ENCODE peak calls at places on chromosomes 4 and X, in six cellular contexts. L, N, X, K, Y and B are unnamed samples.
A peak's percentile ranks its signal among the peaks of the same experiment; 100 is the strongest.

GRCh38 chr4:76867880-76868655 is 29.9 kb downstream of the SOWAHB start:
- DNase-seq in L (no peak), N (no peak), X (no peak), K (no peak), Y (no peak), B (no peak)

GRCh38 chr4:48570646-48571220 is 80.7 kb downstream of the ZAR1 start:
- DNase-seq in L (peak; percentile 85), N (peak; percentile 59), X (peak; percentile 55), K (peak; percentile 76), Y (no peak), B (no peak)

GRCh38 chrX:47590984-47591383 is 8.7 kb downstream of the TIMP1 start:
- DNase-seq in L (no peak), N (no peak), X (no peak), K (no peak), Y (no peak), B (no peak)

GRCh38 chr4:142850478-142850877 is 4.4 kb upstream of the INPP4B start:
- DNase-seq in L (no peak), N (no peak), X (no peak), K (no peak), Y (no peak), B (no peak)

GRCh38 chrX:130680164-130681035 is 222.6 kb downstream of the ENOX2 start:
- DNase-seq in L (peak; percentile 42), N (peak; percentile 9), X (peak; percentile 25), K (peak; percentile 43), Y (no peak), B (no peak)

GRCh38 chrX:64456828-64457227 is 61.6 kb upstream of the MTMR8 start:
- DNase-seq in L (no peak), N (no peak), X (no peak), K (no peak), Y (no peak), B (no peak)

GRCh38 chr4:28435346-28435745 is 1574.7 kb downstream of the STIM2 start:
- DNase-seq in L (no peak), N (no peak), X (peak; percentile 9), K (peak; percentile 30), Y (no peak), B (no peak)

GRCh38 chr4:133058701-133059100 is 90.4 kb upstream of the PCDH10 start:
- DNase-seq in L (peak; percentile 1), N (no peak), X (no peak), K (no peak), Y (no peak), B (no peak)

GRCh38 chrX:40908026-40908425 is 172.7 kb upstream of the MED14 start:
- DNase-seq in L (peak; percentile 70), N (peak; percentile 32), X (peak; percentile 34), K (peak; percentile 49), Y (no peak), B (no peak)

GRCh38 chrX:51494409-51494808 is 2.0 kb downstream of the NUDT11 start:
- DNase-seq in L (no peak), N (peak; percentile 8), X (no peak), K (no peak), Y (no peak), B (no peak)

GRCh38 chr4:190017357-190018200 is 9.5 kb downstream of the FRG2 start:
- DNase-seq in L (no peak), N (no peak), X (no peak), K (no peak), Y (no peak), B (no peak)

GRCh38 chr4:124322234-124322831 is 390.2 kb downstream of the ANKRD50 start:
- DNase-seq in L (peak; percentile 35), N (peak; percentile 66), X (peak; percentile 40), K (peak; percentile 49), Y (no peak), B (no peak)

GRCh38 chr4:137627938-137628460 is 95.7 kb upstream of the PCDH18 start:
- DNase-seq in L (no peak), N (no peak), X (peak; percentile 28), K (no peak), Y (no peak), B (no peak)

GRCh38 chr4:121977251-121978168 is 25.6 kb upstream of the TRPC3 start:
- DNase-seq in L (no peak), N (no peak), X (no peak), K (peak; percentile 55), Y (no peak), B (no peak)

GRCh38 chrX:49995021-49995731 is 72.8 kb downstream of the CLCN5 start:
- DNase-seq in L (peak; percentile 86), N (peak; percentile 50), X (peak; percentile 70), K (peak; percentile 77), Y (no peak), B (no peak)

GRCh38 chrX:43283187-43283586 is 372.9 kb upstream of the MAOA start:
- DNase-seq in L (no peak), N (no peak), X (no peak), K (no peak), Y (no peak), B (no peak)

GRCh38 chr4:149781150-149781549 is 34.5 kb downstream of the IQCM start:
- DNase-seq in L (peak; percentile 90), N (peak; percentile 65), X (peak; percentile 59), K (peak; percentile 80), Y (no peak), B (no peak)

GRCh38 chr4:67134616-67135015 is 410.7 kb downstream of the CENPC start:
- DNase-seq in L (no peak), N (no peak), X (no peak), K (no peak), Y (no peak), B (no peak)

GRCh38 chrX:71301195-71301924 is at the start of gene ITGB1BP2:
- DNase-seq in L (peak; percentile 69), N (no peak), X (no peak), K (peak; percentile 57), Y (no peak), B (no peak)

GRCh38 chr4:145440292-145441007 is 41.2 kb upstream of the SMAD1 start:
- DNase-seq in L (peak; percentile 2), N (no peak), X (no peak), K (no peak), Y (no peak), B (no peak)

GRCh38 chr4:47367761-47368160 is 95.7 kb downstream of the COMMD8 start:
- DNase-seq in L (no peak), N (no peak), X (no peak), K (no peak), Y (no peak), B (no peak)

GRCh38 chrX:44310227-44310626 is 33.2 kb downstream of the EFHC2 start:
- DNase-seq in L (no peak), N (no peak), X (no peak), K (no peak), Y (no peak), B (no peak)

GRCh38 chr4:2248044-2248780 is 6.3 kb upstream of the HAUS3 start:
- DNase-seq in L (no peak), N (no peak), X (no peak), K (no peak), Y (no peak), B (no peak)

GRCh38 chrX:44708470-44708869 is 135.4 kb upstream of the DUSP21 start:
- DNase-seq in L (no peak), N (no peak), X (no peak), K (no peak), Y (no peak), B (no peak)

GRCh38 chr4:105387466-105387865 is 86.4 kb downstream of the PPA2 start:
- DNase-seq in L (no peak), N (no peak), X (peak; percentile 80), K (peak; percentile 23), Y (no peak), B (no peak)

GRCh38 chr4:152679414-152680281 is at the start of gene TMEM154:
- DNase-seq in L (peak; percentile 85), N (peak; percentile 73), X (peak; percentile 67), K (peak; percentile 53), Y (peak; percentile 34), B (peak; percentile 54)

GRCh38 chr4:68337004-68337403 is 12.9 kb downstream of the YTHDC1 start:
- DNase-seq in L (no peak), N (no peak), X (no peak), K (no peak), Y (no peak), B (no peak)

GRCh38 chr4:139665690-139666529 is at the start of gene MGST2:
- DNase-seq in L (peak; percentile 80), N (peak; percentile 63), X (peak; percentile 80), K (peak; percentile 79), Y (peak; percentile 52), B (peak; percentile 48)

GRCh38 chr4:87853108-87853507 is 20.3 kb downstream of the MEPE start:
- DNase-seq in L (peak; percentile 41), N (peak; percentile 75), X (peak; percentile 61), K (peak; percentile 51), Y (no peak), B (no peak)

GRCh38 chrX:46251755-46252154 is 293.5 kb downstream of the ZNF674 start:
- DNase-seq in L (peak; percentile 63), N (peak; percentile 42), X (peak; percentile 62), K (peak; percentile 13), Y (no peak), B (no peak)

GRCh38 chr4:161252520-161253141 is 911.2 kb downstream of the FSTL5 start:
- DNase-seq in L (peak; percentile 4), N (peak; percentile 29), X (peak; percentile 9), K (peak; percentile 0), Y (no peak), B (no peak)
- TF ChIP-seq CTCF in L (peak; percentile 49), N (peak; percentile 72), X (peak; percentile 73), K (peak; percentile 34), Y (peak; percentile 51), B (peak; percentile 62)

DNA sequence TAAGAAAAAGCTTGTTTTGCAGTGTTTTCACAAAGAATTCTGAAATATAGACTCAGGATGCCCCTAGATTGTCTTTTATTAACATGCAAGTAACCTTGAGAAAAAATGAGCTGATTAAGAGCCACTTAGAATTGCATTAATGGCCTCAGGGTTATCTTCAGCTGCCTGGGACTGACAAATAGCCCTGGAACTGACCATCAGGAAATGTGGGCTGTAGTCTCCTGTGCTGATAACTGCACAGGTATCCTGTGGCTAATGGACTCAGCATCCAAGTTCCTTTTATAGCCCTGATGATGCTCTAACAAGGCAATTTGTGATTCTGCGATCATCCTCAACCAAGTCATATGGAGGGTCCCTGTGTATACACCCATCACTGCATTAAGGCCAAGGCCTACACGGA is 17.0 kb downstream of the CA5B start:
- DNase-seq in L (no peak), N (no peak), X (no peak), K (no peak), Y (no peak), B (no peak)
- TF ChIP-seq CTCF in L (no peak), N (no peak), X (no peak), K (no peak), Y (no peak), B (no peak)

DNA sequence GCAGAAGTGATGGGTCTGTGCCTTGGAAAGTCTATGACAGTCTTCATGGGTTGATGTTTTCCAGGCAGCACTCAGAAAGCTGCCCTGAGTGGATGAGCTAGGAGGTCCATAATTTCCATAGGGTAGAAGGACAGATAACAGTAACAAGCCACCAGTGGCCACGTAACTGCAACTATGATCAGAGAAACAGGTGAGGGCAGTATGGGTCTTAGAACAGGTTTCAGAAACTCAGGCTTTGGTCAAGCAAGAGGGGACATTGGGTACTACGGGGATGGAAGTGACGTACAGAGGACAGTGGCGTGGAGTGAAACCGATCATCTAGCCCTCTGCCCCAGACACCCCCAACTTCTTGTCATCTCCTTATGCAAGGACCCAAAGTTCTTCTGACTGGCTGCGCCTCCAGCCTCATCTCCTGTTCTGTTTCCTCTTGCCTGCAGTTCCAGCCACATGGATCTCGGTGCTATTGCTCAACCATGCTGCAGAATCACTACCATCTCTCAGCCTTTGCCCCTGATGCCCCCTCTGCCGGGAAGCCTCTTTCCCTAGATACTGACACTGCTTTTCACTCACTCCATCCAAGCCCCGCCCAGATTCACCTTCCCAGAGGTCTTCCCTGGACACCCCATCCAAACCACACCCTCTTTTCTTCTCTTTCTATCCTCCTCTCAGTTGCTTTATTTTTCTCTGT is 123.4 kb downstream of the MFAP3L start:
- DNase-seq in L (no peak), N (no peak), X (no peak), K (no peak), Y (no peak), B (no peak)
- TF ChIP-seq CTCF in L (no peak), N (no peak), X (no peak), K (no peak), Y (peak; percentile 10), B (no peak)

GRCh38 chr4:7845493-7846124 is 94.1 kb downstream of the AFAP1 start:
- DNase-seq in L (no peak), N (peak; percentile 68), X (no peak), K (no peak), Y (no peak), B (no peak)
- TF ChIP-seq CTCF in L (peak; percentile 24), N (peak; percentile 47), X (peak; percentile 23), K (peak; percentile 21), Y (no peak), B (no peak)